ENCODE peak calls at places on chromosomes 3 and 15, in ten cellular contexts. F is ovary; U is mesothelial cell of epicardium; V is GM12864; I is activated CD8-positive, alpha-beta memory T cell treated with anti-CD3 and anti-CD28 coated beads for 24 hours; G is foreskin fibroblast; B is neuronal stem cell; D is stomach; K is fibroblast of mammary gland; O is NCI-H1105. T is an unnamed sample.

GRCh38 chr15:63735449-63735848 is 98.3 kb downstream of the HERC1 start:
- DNase-seq in U (no peak), G (no peak), F (no peak), I (no peak), B (no peak), V (no peak), O (no peak), D (no peak), K (no peak), T (no peak)

GRCh38 chr15:38461089-38461833 is 7.3 kb downstream of the FAM98B start:
- DNase-seq in O (no peak), K (peak), U (no peak), I (no peak), F (no peak), D (no peak), G (no peak), V (no peak), B (no peak), T (no peak)

GRCh38 chr15:80160570-80161156 is 7.9 kb downstream of the FAH start:
- DNase-seq in D (no peak), K (peak), G (peak), O (no peak), B (no peak), F (no peak), I (no peak), U (no peak), V (peak), T (peak)

GRCh38 chr3:174206607-174207192 is 652.4 kb upstream of the NAALADL2 start:
- DNase-seq in F (no peak), I (no peak), V (no peak), K (no peak), D (no peak), U (no peak), B (no peak), O (no peak), G (no peak), T (no peak)

GRCh38 chr15:88127477-88127799 is 129.1 kb downstream of the NTRK3 start:
- DNase-seq in V (no peak), K (no peak), U (no peak), B (no peak), I (no peak), G (no peak), F (no peak), D (no peak), O (no peak), T (no peak)

GRCh38 chr3:172087198-172087597 is 47.8 kb downstream of the FNDC3B start:
- DNase-seq in I (no peak), G (no peak), O (no peak), V (no peak), K (peak), D (no peak), F (no peak), U (no peak), B (no peak), T (no peak)

GRCh38 chr3:4994823-4995499 is 15.7 kb downstream of the BHLHE40 start:
- DNase-seq in G (peak), B (no peak), V (no peak), F (no peak), U (no peak), I (peak), K (peak), D (peak), O (no peak), T (no peak)

GRCh38 chr3:18444597-18445420 is 19.7 kb upstream of the SATB1 start:
- DNase-seq in I (peak), U (peak), O (peak), G (peak), V (no peak), F (peak), B (peak), K (peak), D (peak), T (peak)

GRCh38 chr3:5657109-5657508 is 469.6 kb downstream of the EDEM1 start:
- DNase-seq in V (no peak), G (no peak), D (no peak), I (no peak), K (no peak), O (no peak), B (no peak), F (no peak), U (no peak), T (no peak)

GRCh38 chr15:31856581-31856980 is 173.7 kb upstream of the CHRNA7 start:
- DNase-seq in V (no peak), G (no peak), O (no peak), D (no peak), B (no peak), K (no peak), I (no peak), U (no peak), F (no peak), T (no peak)

GRCh38 chr3:11423868-11424267 is 151.7 kb downstream of the ATG7 start:
- DNase-seq in G (no peak), K (no peak), O (no peak), B (no peak), D (no peak), U (no peak), F (no peak), I (no peak), V (no peak), T (no peak)

GRCh38 chr3:125960456-125961288 is 8.3 kb upstream of the ROPN1B start:
- DNase-seq in G (no peak), K (no peak), D (no peak), V (no peak), B (no peak), I (no peak), O (no peak), F (no peak), U (no peak), T (no peak)

GRCh38 chr15:101157721-101158120 is 94.1 kb downstream of the CHSY1 start:
- DNase-seq in O (no peak), K (no peak), F (no peak), D (no peak), I (no peak), V (no peak), G (no peak), U (no peak), B (no peak), T (no peak)

GRCh38 chr3:166444336-166444735 is 607.1 kb upstream of the BCHE start:
- DNase-seq in K (peak), O (no peak), U (no peak), D (no peak), G (no peak), F (no peak), V (no peak), B (no peak), I (no peak), T (no peak)